ENCODE peak calls at places on chromosomes 12 and 14, in seven cellular contexts. One of them, this sample, is unnamed. For H3K36me3, the result is how much of the 10 kb centered on the place peaks cover.

GRCh38 chr14:50094056-50094455 is 22.3 kb downstream of the VCPKMT start:
- DNase-seq in GM23338: no peak
- DNase-seq in kidney: no peak
- DNase-seq in ascending aorta: no peak
- DNase-seq in mammary epithelial cell: no peak
- DNase-seq in endothelial cell of umbilical vein: no peak
- DNase-seq in transverse colon: no peak
- DNase-seq in this sample: no peak

GRCh38 chr14:23043749-23044148 is 1.7 kb downstream of the PSMB11 start:
- DNase-seq in GM23338: no peak
- DNase-seq in kidney: no peak
- DNase-seq in ascending aorta: no peak
- DNase-seq in mammary epithelial cell: no peak
- DNase-seq in endothelial cell of umbilical vein: no peak
- DNase-seq in transverse colon: no peak
- DNase-seq in this sample: no peak

GRCh38 chr12:49031573-49032161 is 13.1 kb upstream of the PRKAG1 start:
- DNase-seq in GM23338: no peak
- DNase-seq in kidney: peak
- DNase-seq in ascending aorta: no peak
- DNase-seq in mammary epithelial cell: no peak
- DNase-seq in endothelial cell of umbilical vein: no peak
- DNase-seq in transverse colon: no peak
- DNase-seq in this sample: no peak

GRCh38 chr12:1204581-1205121 is 213.6 kb downstream of the ERC1 start:
- DNase-seq in GM23338: no peak
- DNase-seq in kidney: no peak
- DNase-seq in ascending aorta: no peak
- DNase-seq in mammary epithelial cell: peak
- DNase-seq in endothelial cell of umbilical vein: peak
- DNase-seq in transverse colon: no peak
- DNase-seq in this sample: peak

GRCh38 chr12:5081016-5081415 is 37.3 kb downstream of the KCNA5 start:
- DNase-seq in GM23338: peak
- DNase-seq in kidney: no peak
- DNase-seq in ascending aorta: no peak
- DNase-seq in mammary epithelial cell: no peak
- DNase-seq in endothelial cell of umbilical vein: no peak
- DNase-seq in transverse colon: no peak
- DNase-seq in this sample: no peak

GRCh38 chr12:44749566-44749965 is 126.5 kb downstream of the NELL2 start:
- DNase-seq in GM23338: no peak
- DNase-seq in kidney: no peak
- DNase-seq in ascending aorta: no peak
- DNase-seq in mammary epithelial cell: no peak
- DNase-seq in endothelial cell of umbilical vein: no peak
- DNase-seq in transverse colon: no peak
- DNase-seq in this sample: no peak

GRCh38 chr12:118455327-118455726 is 79.0 kb downstream of the SUDS3 start:
- DNase-seq in GM23338: no peak
- DNase-seq in kidney: no peak
- DNase-seq in ascending aorta: no peak
- DNase-seq in mammary epithelial cell: no peak
- DNase-seq in endothelial cell of umbilical vein: peak
- DNase-seq in transverse colon: no peak
- DNase-seq in this sample: no peak

GRCh38 chr14:67982711-67983608 is 163.4 kb downstream of the RAD51B start:
- DNase-seq in GM23338: no peak
- DNase-seq in kidney: no peak
- DNase-seq in ascending aorta: no peak
- DNase-seq in mammary epithelial cell: no peak
- DNase-seq in endothelial cell of umbilical vein: no peak
- DNase-seq in transverse colon: no peak
- DNase-seq in this sample: no peak

GRCh38 chr12:80648866-80649265 is 58.6 kb upstream of the MYF6 start:
- DNase-seq in GM23338: no peak
- DNase-seq in kidney: no peak
- DNase-seq in ascending aorta: no peak
- DNase-seq in mammary epithelial cell: peak
- DNase-seq in endothelial cell of umbilical vein: peak
- DNase-seq in transverse colon: no peak
- DNase-seq in this sample: peak

GRCh38 chr12:58656254-58657009 is 263.9 kb downstream of the LRIG3 start:
- DNase-seq in GM23338: no peak
- DNase-seq in kidney: no peak
- DNase-seq in ascending aorta: no peak
- DNase-seq in mammary epithelial cell: no peak
- DNase-seq in endothelial cell of umbilical vein: no peak
- DNase-seq in transverse colon: no peak
- DNase-seq in this sample: no peak

GRCh38 chr14:67815573-67816235 is 686 bp downstream of the ZFYVE26 start:
- DNase-seq in GM23338: peak
- DNase-seq in kidney: no peak
- DNase-seq in ascending aorta: no peak
- DNase-seq in mammary epithelial cell: peak
- DNase-seq in endothelial cell of umbilical vein: peak
- DNase-seq in transverse colon: no peak
- DNase-seq in this sample: peak

GRCh38 chr14:87264796-87265195 is 728.2 kb downstream of the GALC start:
- DNase-seq in GM23338: no peak
- DNase-seq in kidney: no peak
- DNase-seq in ascending aorta: no peak
- DNase-seq in mammary epithelial cell: no peak
- DNase-seq in endothelial cell of umbilical vein: no peak
- DNase-seq in transverse colon: no peak
- DNase-seq in this sample: no peak

GRCh38 chr12:18965210-18965609 is 164.3 kb upstream of the PLEKHA5 start:
- DNase-seq in GM23338: peak
- DNase-seq in kidney: no peak
- DNase-seq in ascending aorta: no peak
- DNase-seq in mammary epithelial cell: no peak
- DNase-seq in endothelial cell of umbilical vein: no peak
- DNase-seq in transverse colon: no peak
- DNase-seq in this sample: no peak

GRCh38 chr12:41940571-41940970 is 204.1 kb downstream of the GXYLT1 start:
- DNase-seq in GM23338: no peak
- DNase-seq in kidney: no peak
- DNase-seq in ascending aorta: no peak
- DNase-seq in mammary epithelial cell: no peak
- DNase-seq in endothelial cell of umbilical vein: no peak
- DNase-seq in transverse colon: no peak
- DNase-seq in this sample: no peak

GRCh38 chr14:73829526-73830431 is 21.9 kb upstream of the PTGR2 start:
- DNase-seq in GM23338: no peak
- DNase-seq in kidney: no peak
- DNase-seq in ascending aorta: peak
- DNase-seq in mammary epithelial cell: peak
- DNase-seq in endothelial cell of umbilical vein: peak
- DNase-seq in transverse colon: no peak
- DNase-seq in this sample: peak

GRCh38 chr12:47758834-47759690 is at the start of gene RAPGEF3:
- DNase-seq in GM23338: peak
- DNase-seq in kidney: peak
- DNase-seq in ascending aorta: peak
- DNase-seq in mammary epithelial cell: peak
- DNase-seq in endothelial cell of umbilical vein: peak
- DNase-seq in transverse colon: peak
- DNase-seq in this sample: peak

GRCh38 chr12:121630791-121631190 is 4.5 kb downstream of the ORAI1 start:
- DNase-seq in GM23338: no peak
- DNase-seq in kidney: no peak
- DNase-seq in ascending aorta: no peak
- DNase-seq in mammary epithelial cell: no peak
- DNase-seq in endothelial cell of umbilical vein: no peak
- DNase-seq in transverse colon: no peak
- DNase-seq in this sample: no peak

GRCh38 chr12:121628536-121628935 is 2.2 kb downstream of the ORAI1 start:
- DNase-seq in GM23338: no peak
- DNase-seq in kidney: no peak
- DNase-seq in ascending aorta: no peak
- DNase-seq in mammary epithelial cell: no peak
- DNase-seq in endothelial cell of umbilical vein: no peak
- DNase-seq in transverse colon: no peak
- DNase-seq in this sample: no peak

GRCh38 chr12:121626087-121626852 is at the start of gene ORAI1:
- DNase-seq in GM23338: peak
- DNase-seq in kidney: peak
- DNase-seq in ascending aorta: peak
- DNase-seq in mammary epithelial cell: peak
- DNase-seq in endothelial cell of umbilical vein: peak
- DNase-seq in transverse colon: peak
- DNase-seq in this sample: peak

GRCh38 chr12:121626853-121627623 is 708 bp downstream of the ORAI1 start:
- DNase-seq in GM23338: peak
- DNase-seq in kidney: peak
- DNase-seq in ascending aorta: peak
- DNase-seq in mammary epithelial cell: peak
- DNase-seq in endothelial cell of umbilical vein: peak
- DNase-seq in transverse colon: peak
- DNase-seq in this sample: peak

DNA sequence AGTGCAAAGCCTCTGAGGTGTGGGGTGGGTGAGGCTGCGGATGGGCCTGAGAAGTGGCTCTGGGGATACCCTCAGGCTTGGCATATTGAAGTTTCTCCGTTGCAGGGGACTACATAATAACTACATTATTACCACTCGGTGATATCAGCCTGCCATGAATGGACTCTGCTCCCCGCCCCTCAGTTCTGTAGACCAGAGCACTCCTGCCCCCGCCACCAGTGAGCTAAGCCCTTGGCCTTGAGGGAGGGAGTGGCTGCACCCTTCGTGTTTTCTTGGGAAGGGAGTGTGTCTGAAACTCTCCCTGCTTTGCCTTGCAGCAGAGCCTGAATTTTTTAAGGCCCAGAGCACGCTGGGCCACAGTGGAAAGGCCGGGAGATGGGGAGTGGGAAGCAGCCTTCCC is 1.7 kb downstream of the ORAI1 start:
- DNase-seq in GM23338: no peak
- DNase-seq in kidney: no peak
- DNase-seq in ascending aorta: no peak
- DNase-seq in mammary epithelial cell: no peak
- DNase-seq in endothelial cell of umbilical vein: no peak
- DNase-seq in transverse colon: peak
- DNase-seq in this sample: no peak
- H3K4me3 ChIP-seq in GM23338: peak
- H3K4me3 ChIP-seq in kidney: peak
- H3K4me3 ChIP-seq in ascending aorta: peak
- H3K4me3 ChIP-seq in mammary epithelial cell: no peak
- H3K4me3 ChIP-seq in endothelial cell of umbilical vein: peak
- H3K4me3 ChIP-seq in transverse colon: peak
- H3K4me3 ChIP-seq in this sample: peak

DNA sequence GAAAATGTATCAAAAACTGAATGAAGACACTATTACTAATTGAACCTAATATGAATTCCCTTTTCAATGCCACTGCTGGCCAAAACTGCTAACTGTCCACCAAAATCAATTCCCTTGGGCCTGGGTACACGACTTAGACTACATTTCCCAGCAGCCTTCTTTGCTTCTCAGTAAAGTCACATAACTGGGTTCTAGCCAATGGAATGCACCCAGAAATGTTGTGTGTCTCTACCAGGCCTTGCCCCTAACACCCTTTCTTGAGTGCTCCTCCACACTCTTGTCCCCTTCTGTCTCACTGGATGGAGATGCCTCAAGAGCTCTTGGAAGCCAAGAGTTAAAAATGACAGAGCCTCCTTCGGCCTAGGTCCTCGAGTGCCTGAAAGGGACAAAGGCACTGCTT is 156.8 kb downstream of the PPM1H start:
- DNase-seq in GM23338: no peak
- DNase-seq in kidney: no peak
- DNase-seq in ascending aorta: no peak
- DNase-seq in mammary epithelial cell: no peak
- DNase-seq in endothelial cell of umbilical vein: no peak
- DNase-seq in transverse colon: no peak
- DNase-seq in this sample: no peak
- H3K36me3 ChIP-seq in GM23338: under half
- H3K36me3 ChIP-seq in kidney: under half
- H3K36me3 ChIP-seq in ascending aorta: under half
- H3K36me3 ChIP-seq in mammary epithelial cell: under half
- H3K36me3 ChIP-seq in endothelial cell of umbilical vein: under half
- H3K36me3 ChIP-seq in transverse colon: under half
- H3K36me3 ChIP-seq in this sample: under half

DNA sequence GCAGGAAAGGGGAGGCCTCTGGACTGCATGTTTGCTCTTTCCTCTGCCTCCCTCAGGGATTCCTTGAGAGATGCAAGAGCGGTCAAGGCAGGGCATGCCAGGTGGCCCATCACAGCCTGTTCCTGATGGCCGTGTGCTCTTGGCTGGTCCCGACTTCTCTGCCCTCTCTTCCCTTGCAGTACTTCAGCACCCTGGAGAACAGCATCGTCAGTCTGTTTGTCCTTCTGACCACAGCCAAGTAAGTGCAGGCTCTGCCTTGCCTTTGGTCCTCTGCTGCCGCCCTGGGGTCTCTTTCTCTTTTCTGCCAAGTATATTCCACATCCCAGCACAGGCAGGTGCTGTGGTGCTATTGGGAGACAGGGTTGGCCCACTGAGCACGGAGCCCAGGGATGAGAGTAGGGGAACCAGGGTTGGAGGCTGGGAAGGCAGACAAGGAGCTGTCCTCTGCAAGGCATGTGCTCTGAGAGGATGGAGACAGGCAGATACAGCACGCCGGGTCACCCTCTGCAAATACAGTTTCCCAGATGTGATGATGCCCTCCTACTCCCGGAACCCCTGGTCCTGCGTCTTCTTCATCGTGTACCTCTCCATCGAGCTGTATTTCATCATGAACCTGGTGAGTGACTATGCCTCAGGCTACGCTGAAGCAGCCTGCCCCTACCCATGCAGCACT is 51.9 kb downstream of the TPCN1 start:
- DNase-seq in GM23338: peak
- DNase-seq in kidney: no peak
- DNase-seq in ascending aorta: no peak
- DNase-seq in mammary epithelial cell: no peak
- DNase-seq in endothelial cell of umbilical vein: no peak
- DNase-seq in transverse colon: no peak
- DNase-seq in this sample: no peak
- H3K27ac ChIP-seq in GM23338: no peak
- H3K27ac ChIP-seq in kidney: no peak
- H3K27ac ChIP-seq in ascending aorta: peak
- H3K27ac ChIP-seq in mammary epithelial cell: no peak
- H3K27ac ChIP-seq in endothelial cell of umbilical vein: no peak
- H3K27ac ChIP-seq in transverse colon: peak
- H3K27ac ChIP-seq in this sample: no peak

DNA sequence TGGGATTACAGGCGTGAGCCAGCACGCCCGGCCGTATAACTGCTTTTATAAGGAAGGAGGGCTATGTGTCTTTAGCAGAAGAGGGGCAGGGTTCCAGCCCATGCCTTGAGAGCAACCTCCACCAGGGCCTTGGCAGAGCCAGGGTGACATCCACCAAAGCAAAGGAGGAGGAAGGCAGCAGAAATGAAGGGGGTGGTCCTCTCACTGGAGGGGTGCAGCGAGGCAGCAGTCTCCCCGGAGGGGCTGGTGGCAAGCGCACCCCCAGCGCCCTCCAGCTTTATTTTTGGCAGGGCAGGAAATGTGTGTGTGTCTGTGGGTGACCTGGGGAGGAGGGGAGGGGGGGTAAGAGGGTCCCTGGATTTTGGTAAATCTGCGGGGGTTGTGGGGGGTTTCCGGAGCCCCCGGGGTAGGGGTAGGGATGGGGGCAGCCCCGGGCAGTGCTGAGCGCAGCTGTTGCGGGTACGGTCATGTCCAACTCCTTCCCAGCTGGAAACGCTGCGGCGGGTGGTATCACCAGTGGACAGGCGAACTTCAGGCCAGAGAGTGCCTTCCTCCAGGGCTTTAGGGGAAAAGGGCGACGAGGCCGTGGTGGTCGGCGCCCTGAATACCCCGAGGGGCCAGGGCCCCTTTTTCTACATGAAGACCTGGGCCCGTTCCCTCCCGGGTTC is 55.0 kb downstream of the FOS start:
- DNase-seq in GM23338: no peak
- DNase-seq in kidney: peak
- DNase-seq in ascending aorta: no peak
- DNase-seq in mammary epithelial cell: no peak
- DNase-seq in endothelial cell of umbilical vein: no peak
- DNase-seq in transverse colon: no peak
- DNase-seq in this sample: no peak
- H3K4me3 ChIP-seq in GM23338: no peak
- H3K4me3 ChIP-seq in kidney: no peak
- H3K4me3 ChIP-seq in ascending aorta: no peak
- H3K4me3 ChIP-seq in mammary epithelial cell: no peak
- H3K4me3 ChIP-seq in endothelial cell of umbilical vein: no peak
- H3K4me3 ChIP-seq in transverse colon: peak
- H3K4me3 ChIP-seq in this sample: no peak